ENCODE peak calls at places on chromosomes 13 and 19, in seven cellular contexts. Y, B, J, E, A, I and O are unnamed samples.

GRCh38 chr13:63944896-63945295 is 2529.2 kb upstream of the PCDH20 start:
- DNase-seq in Y (no peak), B (peak; percentile 33), J (no peak), E (no peak), A (no peak), I (no peak), O (no peak)

GRCh38 chr13:79508224-79508961 is 27.4 kb downstream of the NDFIP2 start:
- DNase-seq in Y (no peak), B (no peak), J (no peak), E (no peak), A (peak; percentile 9), I (no peak), O (no peak)

GRCh38 chr13:36919206-36919832 is 719 bp downstream of the SMAD9 start:
- DNase-seq in Y (peak; percentile 86), B (peak; percentile 36), J (peak; percentile 64), E (no peak), A (peak; percentile 16), I (peak; percentile 65), O (peak; percentile 31)

GRCh38 chr13:23140492-23140891 is 40.3 kb upstream of the SGCG start:
- DNase-seq in Y (no peak), B (no peak), J (no peak), E (no peak), A (peak; percentile 1), I (no peak), O (no peak)

GRCh38 chr19:1847684-1848398 is 442 bp downstream of the REXO1 start:
- DNase-seq in Y (peak; percentile 74), B (no peak), J (peak; percentile 49), E (no peak), A (peak; percentile 15), I (peak; percentile 66), O (peak; percentile 68)

GRCh38 chr13:34942732-34943674 is 933 bp downstream of the NBEA start:
- DNase-seq in Y (peak; percentile 63), B (peak; percentile 10), J (peak; percentile 49), E (no peak), A (no peak), I (peak; percentile 77), O (peak; percentile 30)

GRCh38 chr19:48509467-48510194 is 2.0 kb downstream of the LMTK3 start:
- DNase-seq in Y (peak; percentile 36), B (no peak), J (no peak), E (no peak), A (no peak), I (peak; percentile 37), O (no peak)

GRCh38 chr19:45245826-45246225 is 619 bp upstream of the EXOC3L2 start:
- DNase-seq in Y (no peak), B (no peak), J (no peak), E (no peak), A (no peak), I (no peak), O (no peak)

GRCh38 chr19:53424968-53425597 is 6.7 kb upstream of the ZNF761 start:
- DNase-seq in Y (peak; percentile 88), B (no peak), J (peak; percentile 40), E (peak; percentile 44), A (peak; percentile 36), I (peak; percentile 92), O (peak; percentile 74)